ENCODE peak calls at places on chromosomes 4 and X, in seven cellular contexts. N is naive thymus-derived CD4-positive, alpha-beta T cell; R is small intestine; B is adrenal gland; S is tibial artery; A is IMR-90; P is neuronal stem cell. J is an unnamed sample. For H3K4me1, the result is how much of the 10 kb centered on the place peaks cover.

GRCh38 chrX:109393859-109394258 is 88.0 kb downstream of the GUCY2F start:
- DNase-seq in R (no peak), A (no peak), S (no peak), P (no peak), N (no peak), B (no peak), J (no peak)

GRCh38 chr4:76251448-76252270 is at the start of gene FAM47E:
- DNase-seq in N (peak), P (peak), R (peak), B (peak), S (peak), A (peak), J (peak)

GRCh38 chrX:26026179-26026578 is 112.0 kb upstream of the MAGEB18 start:
- DNase-seq in S (no peak), R (no peak), A (no peak), P (no peak), N (no peak), B (no peak), J (no peak)

GRCh38 chr4:123043013-123043412 is 120.6 kb upstream of the NUDT6 start:
- DNase-seq in A (no peak), R (no peak), P (no peak), B (no peak), N (no peak), S (no peak), J (no peak)

GRCh38 chr4:110640608-110641007 is 17.7 kb upstream of the PITX2 start:
- DNase-seq in B (no peak), A (no peak), S (no peak), N (no peak), R (no peak), P (no peak), J (no peak)

GRCh38 chr4:25312496-25313193 is at the start of gene ZCCHC4:
- DNase-seq in N (peak), S (peak), R (peak), A (peak), B (peak), P (peak), J (peak)

GRCh38 chrX:85024044-85024443 is 20.4 kb downstream of the APOOL start:
- DNase-seq in R (no peak), N (no peak), B (no peak), P (no peak), A (peak), S (no peak), J (no peak)

GRCh38 chrX:75655627-75656026 is 129.4 kb downstream of the MAGEE2 start:
- DNase-seq in P (no peak), A (no peak), B (no peak), S (no peak), R (no peak), N (no peak), J (no peak)

GRCh38 chr4:142474398-142475087 is 371.6 kb downstream of the INPP4B start:
- DNase-seq in N (no peak), P (no peak), A (peak), S (no peak), B (no peak), R (peak), J (no peak)

GRCh38 chr4:54473077-54473545 is 184.6 kb upstream of the KIT start:
- DNase-seq in B (no peak), N (no peak), R (peak), P (no peak), S (no peak), A (peak), J (no peak)

GRCh38 chr4:118746251-118746919 is 61.2 kb downstream of the METTL14 start:
- DNase-seq in R (no peak), A (no peak), B (no peak), S (no peak), P (no peak), N (no peak), J (no peak)

GRCh38 chr4:53586121-53586816 is 5.0 kb downstream of the LNX1 start:
- DNase-seq in R (no peak), A (peak), P (no peak), S (no peak), B (no peak), N (no peak), J (no peak)

GRCh38 chrX:67050760-67051159 is 411.9 kb upstream of the EDA2R start:
- DNase-seq in B (no peak), S (no peak), A (no peak), N (no peak), R (no peak), P (no peak), J (no peak)

GRCh38 chr4:147550626-147551250 is 66.5 kb upstream of the TMEM184C start:
- DNase-seq in S (peak), P (no peak), B (no peak), A (peak), N (no peak), R (no peak), J (no peak)

GRCh38 chrX:63475200-63475599 is 124.1 kb upstream of the SPIN4 start:
- DNase-seq in P (no peak), N (no peak), S (no peak), A (no peak), R (no peak), B (no peak), J (no peak)

GRCh38 chrX:105618393-105619101 is 203.8 kb upstream of the NRK start:
- DNase-seq in A (no peak), S (no peak), B (no peak), P (no peak), R (no peak), N (no peak), J (no peak)

GRCh38 chr4:108636246-108636645 is 14.2 kb upstream of the OSTC start:
- DNase-seq in R (no peak), B (no peak), N (no peak), A (no peak), P (no peak), S (no peak), J (no peak)

GRCh38 chr4:702618-703048 is 3.0 kb upstream of the PCGF3 start:
- DNase-seq in N (no peak), S (no peak), A (no peak), B (no peak), R (no peak), P (no peak), J (no peak)

GRCh38 chrX:15269120-15269519 is 763 bp downstream of the ASB9 start:
- DNase-seq in P (no peak), A (no peak), S (no peak), B (no peak), N (no peak), R (no peak), J (no peak)
- H3K27ac ChIP-seq in P (no peak), A (no peak), S (no peak), B (no peak), N (no peak), R (no peak), J (no peak)

GRCh38 chr4:69440312-69440711 is 55.4 kb downstream of the UGT2B4 start:
- DNase-seq in R (peak), S (no peak), A (no peak), P (no peak), N (no peak), B (no peak), J (no peak)
- H3K4me3 ChIP-seq in R (no peak), S (no peak), A (no peak), P (no peak), N (no peak), B (no peak), J (no peak)

DNA sequence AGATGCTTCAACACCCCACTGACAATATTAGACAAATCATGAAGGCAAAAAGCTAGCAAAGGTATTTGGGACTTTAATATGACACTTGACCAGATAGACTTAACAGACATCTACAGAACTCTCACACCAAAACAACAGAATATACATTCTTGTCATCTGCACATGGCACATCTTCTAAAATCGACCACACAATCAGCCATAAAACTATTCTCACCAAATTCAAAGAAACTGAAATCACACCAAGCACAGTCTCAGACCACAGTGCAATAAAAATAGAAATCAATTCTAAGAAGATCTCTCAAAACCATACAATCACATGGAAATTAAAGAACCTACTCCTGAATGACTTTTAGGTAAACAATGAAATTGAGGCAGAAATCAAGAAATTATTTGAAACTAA is 340.8 kb downstream of the PPP1R2C start:
- DNase-seq in B (no peak), A (no peak), N (no peak), P (no peak), S (no peak), R (no peak), J (no peak)
- H3K4me1 ChIP-seq in B (under half), A (under half), N (under half), P (under half), S (under half), R (under half), J (under half)

GRCh38 chr4:101944649-101945048 is 154.1 kb downstream of the BANK1 start:
- DNase-seq in B (no peak), N (no peak), A (peak), R (no peak), S (no peak), P (no peak), J (no peak)
- H3K27ac ChIP-seq in B (no peak), N (no peak), A (no peak), R (no peak), S (no peak), P (peak), J (no peak)

DNA sequence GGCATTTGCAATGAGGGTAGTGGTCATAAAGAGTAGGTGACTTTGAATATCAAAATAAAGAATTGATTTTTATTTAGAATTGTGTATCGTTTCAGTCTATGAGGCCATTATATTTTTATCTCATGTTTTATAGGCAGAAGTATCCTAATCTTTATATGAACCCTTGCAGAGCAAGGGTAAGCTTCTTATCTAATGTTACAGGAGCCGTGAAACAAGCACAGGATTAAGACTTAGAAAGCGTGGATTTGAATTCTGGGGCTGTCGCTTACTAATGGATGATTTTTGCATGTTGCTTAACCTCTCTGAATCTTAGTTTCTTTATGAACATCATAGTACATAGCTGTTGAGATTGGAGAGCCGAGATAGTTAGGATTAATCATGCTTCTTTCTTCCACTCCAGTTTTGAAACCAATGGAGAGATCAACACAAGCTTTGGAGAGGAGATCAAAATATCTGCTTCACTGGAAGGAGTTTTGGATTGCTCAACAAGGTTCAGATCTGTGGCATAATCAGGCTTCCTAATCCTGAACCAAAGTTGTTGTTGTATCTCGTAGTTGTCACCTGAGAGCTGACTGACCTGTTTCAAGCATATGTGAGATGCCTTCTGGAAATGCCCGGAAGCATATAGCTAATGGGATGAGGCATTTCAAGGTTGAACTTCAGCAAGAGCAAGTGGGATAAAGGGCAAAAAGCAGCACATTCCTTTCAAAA is 166.9 kb upstream of the GK2 start:
- DNase-seq in B (no peak), P (no peak), N (no peak), A (no peak), S (no peak), R (no peak), J (no peak)
- H3K4me3 ChIP-seq in B (no peak), P (no peak), N (no peak), A (no peak), S (no peak), R (no peak), J (no peak)

DNA sequence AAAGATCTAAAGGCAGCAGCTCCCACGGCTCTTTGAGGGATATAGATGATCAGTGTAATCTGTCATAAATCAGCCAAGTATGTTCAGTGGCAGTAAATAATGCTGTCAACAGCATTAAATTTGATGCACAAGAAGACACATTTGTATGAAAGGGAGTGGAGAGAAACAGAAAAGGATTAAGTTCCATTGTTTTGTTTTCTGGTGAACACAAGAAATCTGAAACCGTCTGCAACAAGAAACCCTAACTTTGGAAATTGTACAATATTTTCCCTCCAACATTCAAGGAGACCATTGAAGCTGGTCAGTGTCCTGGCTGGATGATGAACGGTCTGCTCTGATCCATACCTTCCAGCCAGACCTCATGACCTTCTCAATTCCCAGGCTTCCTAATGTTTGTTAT is 27.6 kb upstream of the C1QTNF7 start:
- DNase-seq in R (no peak), A (no peak), B (no peak), P (no peak), S (no peak), N (no peak), J (no peak)
- H3K4me1 ChIP-seq in R (under half), A (under half), B (under half), P (under half), S (under half), N (under half), J (under half)